ENCODE peak calls at places on chromosomes 2 and 18, in ten cellular contexts. G, V, W, H, D, B, J, L, K and U are unnamed samples. For H3K27me3, the result is how much of the 10 kb centered on the place peaks cover.

GRCh38 chr2:195411219-195411687 is 245.8 kb upstream of the SLC39A10 start:
- DNase-seq in G (no peak), V (no peak), W (no peak), H (no peak), D (peak), B (peak), J (no peak), L (no peak), K (no peak), U (no peak)

GRCh38 chr2:163252199-163252598 is 413.6 kb upstream of the KCNH7 start:
- DNase-seq in G (no peak), V (no peak), W (no peak), H (no peak), D (no peak), B (no peak), J (no peak), L (no peak), K (no peak), U (no peak)

GRCh38 chr2:61350777-61351176 is 120.1 kb downstream of the USP34 start:
- DNase-seq in G (no peak), V (no peak), W (no peak), H (no peak), D (no peak), B (no peak), J (no peak), L (no peak), K (no peak), U (no peak)

GRCh38 chr2:235497096-235497495 is 3.3 kb downstream of the AGAP1 start:
- DNase-seq in G (no peak), V (no peak), W (no peak), H (no peak), D (no peak), B (no peak), J (no peak), L (no peak), K (no peak), U (no peak)

GRCh38 chr18:58336605-58337004 is 292.3 kb downstream of the ALPK2 start:
- DNase-seq in G (no peak), V (no peak), W (no peak), H (no peak), D (no peak), B (peak), J (no peak), L (no peak), K (no peak), U (no peak)

GRCh38 chr2:197159681-197160211 is 150.8 kb downstream of the ANKRD44 start:
- DNase-seq in G (no peak), V (peak), W (no peak), H (no peak), D (peak), B (peak), J (no peak), L (no peak), K (no peak), U (no peak)

GRCh38 chr18:48543228-48543627 is 4.4 kb downstream of the CTIF start:
- DNase-seq in G (no peak), V (peak), W (no peak), H (no peak), D (peak), B (no peak), J (no peak), L (no peak), K (peak), U (no peak)

GRCh38 chr2:197973772-197974171 is 169.4 kb downstream of the PLCL1 start:
- DNase-seq in G (no peak), V (no peak), W (no peak), H (no peak), D (no peak), B (no peak), J (no peak), L (no peak), K (no peak), U (no peak)

GRCh38 chr2:200702646-200703118 is 109.0 kb upstream of the BZW1 start:
- DNase-seq in G (no peak), V (peak), W (no peak), H (no peak), D (no peak), B (no peak), J (no peak), L (no peak), K (no peak), U (no peak)

GRCh38 chr2:164867779-164868397 is 26.3 kb upstream of the COBLL1 start:
- DNase-seq in G (no peak), V (no peak), W (no peak), H (no peak), D (no peak), B (no peak), J (no peak), L (no peak), K (no peak), U (no peak)

GRCh38 chr18:7452331-7452730 is 114.8 kb upstream of the PTPRM start:
- DNase-seq in G (no peak), V (peak), W (no peak), H (no peak), D (peak), B (peak), J (no peak), L (no peak), K (peak), U (no peak)

GRCh38 chr18:78659748-78660147 is 319.9 kb upstream of the SALL3 start:
- DNase-seq in G (no peak), V (no peak), W (no peak), H (no peak), D (no peak), B (no peak), J (peak), L (no peak), K (peak), U (no peak)

GRCh38 chr2:107810734-107811133 is 16.0 kb upstream of the RGPD4 start:
- DNase-seq in G (no peak), V (no peak), W (no peak), H (no peak), D (no peak), B (no peak), J (no peak), L (no peak), K (no peak), U (no peak)

GRCh38 chr18:36496022-36496421 is 198.5 kb downstream of the FHOD3 start:
- DNase-seq in G (no peak), V (no peak), W (no peak), H (no peak), D (no peak), B (no peak), J (no peak), L (no peak), K (no peak), U (no peak)

GRCh38 chr2:160432633-160433032 is 61.0 kb downstream of the RBMS1 start:
- DNase-seq in G (peak), V (no peak), W (no peak), H (peak), D (no peak), B (peak), J (no peak), L (no peak), K (peak), U (no peak)

GRCh38 chr2:181465686-181466375 is 8.6 kb downstream of the ITGA4 start:
- DNase-seq in G (no peak), V (no peak), W (no peak), H (no peak), D (no peak), B (peak), J (no peak), L (no peak), K (no peak), U (no peak)

GRCh38 chr2:148410899-148411298 is 233.7 kb upstream of the EPC2 start:
- DNase-seq in G (no peak), V (peak), W (no peak), H (no peak), D (no peak), B (no peak), J (no peak), L (no peak), K (no peak), U (no peak)

GRCh38 chr2:85648619-85649018 is 19.4 kb downstream of the SFTPB start:
- DNase-seq in G (no peak), V (no peak), W (no peak), H (no peak), D (no peak), B (peak), J (no peak), L (no peak), K (no peak), U (no peak)

GRCh38 chr2:201786471-201786870 is 5.7 kb upstream of the ALS2 start:
- DNase-seq in G (no peak), V (no peak), W (no peak), H (no peak), D (no peak), B (peak), J (no peak), L (no peak), K (no peak), U (no peak)

GRCh38 chr18:8537400-8537799 is 71.8 kb upstream of the RAB12 start:
- DNase-seq in G (no peak), V (no peak), W (no peak), H (no peak), D (no peak), B (no peak), J (no peak), L (no peak), K (no peak), U (no peak)

GRCh38 chr2:105258835-105259350 is 17.4 kb downstream of the GPR45 start:
- DNase-seq in G (no peak), V (no peak), W (no peak), H (no peak), D (peak), B (no peak), J (no peak), L (no peak), K (no peak), U (no peak)

GRCh38 chr2:166180951-166181812 is 53.4 kb upstream of the SCN1A start:
- DNase-seq in G (peak), V (peak), W (peak), H (peak), D (peak), B (peak), J (peak), L (no peak), K (peak), U (peak)

GRCh38 chr18:34661464-34662087 is 48.5 kb upstream of the DTNA start:
- DNase-seq in G (no peak), V (peak), W (no peak), H (no peak), D (peak), B (peak), J (no peak), L (no peak), K (no peak), U (no peak)

GRCh38 chr2:67400560-67401464 is 3.7 kb downstream of the ETAA1 start:
- DNase-seq in G (no peak), V (peak), W (no peak), H (no peak), D (no peak), B (peak), J (no peak), L (no peak), K (no peak), U (no peak)

GRCh38 chr2:236970656-236971010 is 115.1 kb upstream of the COPS8 start:
- DNase-seq in G (no peak), V (no peak), W (no peak), H (peak), D (no peak), B (no peak), J (no peak), L (no peak), K (no peak), U (no peak)

DNA sequence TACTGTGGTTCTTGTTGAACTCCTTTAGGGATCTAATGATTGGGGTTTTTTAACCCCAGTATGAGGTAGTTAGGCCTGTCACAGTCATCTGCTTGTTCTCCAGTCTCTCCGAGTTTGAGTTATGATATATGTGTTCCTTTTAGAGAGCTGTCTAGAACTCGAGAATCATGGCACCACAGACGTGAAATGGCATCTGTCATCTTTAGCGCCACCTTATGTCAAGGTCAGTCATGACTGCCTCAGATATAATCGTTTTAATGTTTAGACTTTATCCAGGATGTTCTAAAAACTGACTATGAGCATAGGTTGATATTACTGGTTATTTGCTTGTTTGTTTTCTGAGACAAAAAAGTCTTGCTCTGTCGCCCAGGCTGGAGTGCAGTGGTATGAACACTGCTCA is 112.2 kb downstream of the CEP192 start:
- DNase-seq in G (no peak), V (no peak), W (no peak), H (no peak), D (no peak), B (no peak), J (no peak), L (no peak), K (no peak), U (no peak)
- TF ChIP-seq CTCF in G (no peak), V (no peak), W (no peak), H (peak), D (peak), B (peak), J (no peak), L (no peak), K (no peak), U (no peak)

DNA sequence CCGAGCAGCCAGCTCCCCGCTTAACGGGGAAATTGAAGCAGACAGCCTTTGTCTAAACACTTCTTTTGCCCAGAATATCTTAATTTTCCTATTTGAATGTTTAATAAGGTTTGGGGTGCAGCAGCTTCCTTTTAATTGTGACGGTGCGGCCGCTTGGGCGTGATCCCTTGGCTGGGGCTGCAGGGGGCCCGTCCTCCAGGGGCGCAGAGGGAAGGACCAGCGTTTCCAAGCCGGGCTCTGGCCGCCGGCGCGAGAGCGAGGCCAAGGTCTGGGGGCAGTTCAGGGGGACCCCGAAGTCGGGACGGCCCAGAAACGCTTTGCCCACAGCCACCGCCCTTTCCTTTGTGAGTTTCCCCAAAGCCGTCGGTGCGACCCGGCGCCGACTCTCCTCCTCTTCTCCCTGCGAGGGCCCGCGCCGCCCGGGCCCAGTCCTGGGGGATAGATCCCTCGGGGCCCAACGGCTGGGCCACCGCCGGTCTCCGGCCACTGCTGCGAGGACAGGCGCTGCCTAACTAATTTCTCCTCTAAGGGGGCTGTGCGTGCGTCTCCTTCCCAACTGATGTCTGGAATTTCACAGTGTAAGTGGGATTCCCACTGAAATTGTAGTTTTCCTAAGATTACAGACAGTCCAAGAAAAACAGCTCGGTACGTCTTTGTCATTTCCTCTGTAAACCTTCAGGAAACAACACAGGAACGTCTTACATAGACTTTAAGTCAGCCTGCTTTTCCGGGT is 139.7 kb upstream of the SIX3 start:
- DNase-seq in G (no peak), V (no peak), W (no peak), H (no peak), D (no peak), B (no peak), J (no peak), L (no peak), K (no peak), U (no peak)
- H3K27me3 ChIP-seq in G (half or more), V (under half), W (under half), H (under half), D (half or more), B (half or more), J (under half), L (half or more), K (under half), U (under half)

GRCh38 chr2:182906454-182906853 is 40.0 kb upstream of the FRZB start:
- DNase-seq in G (no peak), V (no peak), W (no peak), H (no peak), D (no peak), B (no peak), J (no peak), L (no peak), K (no peak), U (no peak)

GRCh38 chr2:182903566-182903965 is 37.1 kb upstream of the FRZB start:
- DNase-seq in G (no peak), V (no peak), W (no peak), H (no peak), D (no peak), B (no peak), J (no peak), L (no peak), K (no peak), U (no peak)

GRCh38 chr2:182907081-182907830 is 40.8 kb upstream of the FRZB start:
- DNase-seq in G (no peak), V (no peak), W (no peak), H (no peak), D (no peak), B (peak), J (no peak), L (no peak), K (no peak), U (no peak)

GRCh38 chr2:182901748-182902147 is 35.3 kb upstream of the FRZB start:
- DNase-seq in G (no peak), V (no peak), W (no peak), H (no peak), D (no peak), B (no peak), J (no peak), L (no peak), K (no peak), U (no peak)

DNA sequence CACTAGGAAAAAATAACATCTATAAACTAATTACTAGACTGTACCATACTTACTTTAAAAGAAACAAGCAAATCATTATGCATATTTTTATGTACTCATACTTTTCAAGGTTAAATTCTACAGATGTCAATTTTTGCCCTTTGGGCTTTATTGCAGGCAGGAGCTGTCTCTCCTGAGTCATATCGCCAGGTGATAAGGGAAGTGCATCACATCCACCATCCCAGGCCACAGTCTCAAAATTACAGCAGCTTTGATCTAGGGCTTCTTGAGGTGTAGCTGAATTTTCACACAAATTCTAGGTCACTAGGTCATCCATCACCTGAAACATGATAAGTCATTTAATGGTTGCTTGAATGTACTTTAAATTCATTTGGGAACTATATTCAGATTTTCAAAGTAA is 38.4 kb upstream of the FRZB start:
- DNase-seq in G (no peak), V (no peak), W (no peak), H (no peak), D (no peak), B (no peak), J (no peak), L (no peak), K (no peak), U (no peak)
- TF ChIP-seq POLR2A in G (no peak), V (no peak), W (no peak), H (no peak), D (no peak), B (no peak), J (no peak), L (no peak), K (no peak), U (no peak)

DNA sequence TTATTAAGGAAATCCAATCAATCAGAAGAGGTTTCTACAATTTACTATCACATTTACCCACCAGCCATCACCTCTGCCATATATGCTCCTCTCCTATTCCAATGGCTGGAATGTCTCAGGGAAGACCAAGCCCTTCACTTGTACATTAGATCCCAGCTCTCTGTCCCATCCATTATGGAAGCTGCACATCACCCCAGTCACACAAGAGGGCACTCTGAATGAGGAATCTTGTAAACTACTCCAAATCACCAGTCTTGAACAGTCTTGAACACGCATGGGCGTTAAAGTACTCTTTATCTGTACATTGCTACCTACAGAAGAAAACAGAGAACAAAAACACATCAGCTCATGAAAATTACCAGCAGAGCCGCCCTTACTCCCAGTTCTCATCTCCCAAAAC is 38.7 kb downstream of the ZC3H8 start:
- DNase-seq in G (no peak), V (peak), W (no peak), H (no peak), D (no peak), B (peak), J (no peak), L (no peak), K (no peak), U (no peak)
- TF ChIP-seq CTCF in G (no peak), V (peak), W (no peak), H (no peak), D (no peak), B (no peak), J (no peak), L (no peak), K (peak), U (peak)